ENCODE peak calls at places on chromosomes 2 and 18, in seven cellular contexts. D is H54; V is stimulated activated CD4-positive, alpha-beta T cell treated with anti-CD3 and anti-CD28 coated beads, Interleukin-12 subunit alpha, Interleukin-12 subunit beta, amount 100 ng/mL, for 24 hours; E is GDM1; I is posterior cingulate gyrus; F is activated naive CD8-positive, alpha-beta T cell treated with anti-CD3 and anti-CD28 coated beads for 36 hours; L is foreskin keratinocyte. T is an unnamed sample.

GRCh38 chr2:37558622-37559021 is 112.8 kb downstream of the CDC42EP3 start:
- DNase-seq in V (no peak), I (no peak), L (no peak), D (no peak), F (no peak), E (peak; percentile 27), T (no peak)

GRCh38 chr2:37797081-37797480 is 125.6 kb upstream of the CDC42EP3 start:
- DNase-seq in F (no peak), D (no peak), I (no peak), L (peak; percentile 52), E (no peak), V (no peak), T (peak; percentile 94)

GRCh38 chr2:29443627-29444026 is 328.4 kb downstream of the CLIP4 start:
- DNase-seq in D (no peak), I (no peak), L (peak; percentile 83), V (no peak), E (peak; percentile 22), F (no peak), T (no peak)

GRCh38 chr2:239561448-239562001 is 160.7 kb upstream of the HDAC4 start:
- DNase-seq in E (no peak), V (no peak), F (no peak), L (no peak), I (no peak), D (no peak), T (no peak)

GRCh38 chr18:38940863-38941531 is 1375.4 kb upstream of the CELF4 start:
- DNase-seq in V (peak; percentile 30), E (no peak), L (peak; percentile 98), I (no peak), F (peak; percentile 63), D (peak; percentile 3), T (peak; percentile 5)

GRCh38 chr2:135052997-135053474 is 944 bp downstream of the RAB3GAP1 start:
- DNase-seq in L (peak; percentile 25), E (no peak), I (no peak), V (no peak), F (peak; percentile 45), D (no peak), T (peak; percentile 35)

GRCh38 chr18:9782073-9782857 is 74.2 kb downstream of the RAB31 start:
- DNase-seq in L (peak; percentile 80), V (no peak), F (no peak), I (no peak), E (no peak), D (peak; percentile 38), T (peak; percentile 26)

GRCh38 chr2:200086911-200087310 is 131.5 kb downstream of the MAIP1 start:
- DNase-seq in F (no peak), V (no peak), L (no peak), I (peak; percentile 40), E (no peak), D (no peak), T (no peak)

GRCh38 chr2:196172976-196173375 is 1.6 kb upstream of the STK17B start:
- DNase-seq in I (no peak), V (no peak), F (no peak), E (no peak), L (no peak), D (no peak), T (no peak)

GRCh38 chr2:15752552-15753232 is 161.0 kb downstream of the DDX1 start:
- DNase-seq in F (no peak), D (no peak), I (no peak), E (no peak), L (no peak), V (no peak), T (no peak)

GRCh38 chr2:18117592-18117991 is 239.1 kb downstream of the KCNS3 start:
- DNase-seq in D (peak; percentile 15), I (no peak), V (no peak), L (peak; percentile 42), F (no peak), E (peak; percentile 19), T (peak; percentile 74)

GRCh38 chr2:137708311-137708710 is 256.0 kb upstream of the HNMT start:
- DNase-seq in F (no peak), E (no peak), L (no peak), I (no peak), V (no peak), D (no peak), T (no peak)

GRCh38 chr18:850960-851359 is 38.9 kb upstream of the YES1 start:
- DNase-seq in L (no peak), V (no peak), D (no peak), E (no peak), F (no peak), I (no peak), T (no peak)

GRCh38 chr2:157938556-157938955 is 62.4 kb upstream of the ACVR1 start:
- DNase-seq in L (peak; percentile 17), E (no peak), V (no peak), F (no peak), D (no peak), I (no peak), T (no peak)

GRCh38 chr2:71880846-71881610 is 266.6 kb downstream of the CYP26B1 start:
- DNase-seq in V (no peak), E (no peak), L (peak; percentile 38), I (no peak), D (peak; percentile 66), F (no peak), T (peak; percentile 97)

GRCh38 chr2:17878222-17879136 is at the start of gene KCNS3:
- DNase-seq in F (peak; percentile 20), L (no peak), I (no peak), E (no peak), V (no peak), D (peak; percentile 44), T (peak; percentile 34)

GRCh38 chr2:176178807-176179271 is 9.6 kb upstream of the HOXD1 start:
- DNase-seq in L (peak; percentile 41), F (no peak), E (no peak), D (no peak), V (no peak), I (no peak), T (no peak)

GRCh38 chr2:109143214-109144187 is 14.5 kb downstream of the SH3RF3 start:
- DNase-seq in E (no peak), D (no peak), L (no peak), F (peak; percentile 14), V (peak; percentile 60), I (no peak), T (no peak)

GRCh38 chr2:135230150-135230549 is 178.1 kb downstream of the RAB3GAP1 start:
- DNase-seq in F (no peak), V (no peak), D (no peak), E (no peak), I (no peak), L (no peak), T (no peak)

GRCh38 chr2:27442282-27442980 is at the start of gene KRTCAP3:
- DNase-seq in L (peak; percentile 61), E (no peak), I (no peak), V (no peak), D (no peak), F (peak; percentile 53), T (no peak)

GRCh38 chr18:37484893-37485834 is 80.4 kb downstream of the CELF4 start:
- DNase-seq in F (peak; percentile 32), V (peak; percentile 2), D (no peak), I (no peak), E (peak; percentile 59), L (peak; percentile 32), T (no peak)

GRCh38 chr18:70172225-70172624 is 33.3 kb downstream of the RTTN start:
- DNase-seq in F (no peak), D (no peak), I (no peak), E (no peak), L (no peak), V (no peak), T (no peak)

GRCh38 chr2:41937921-41938708 is 109.7 kb upstream of the PKDCC start:
- DNase-seq in D (no peak), L (no peak), E (no peak), F (no peak), I (no peak), V (no peak), T (no peak)

GRCh38 chr2:147026261-147026660 is 818.6 kb upstream of the ACVR2A start:
- DNase-seq in D (no peak), E (no peak), I (no peak), L (no peak), V (no peak), F (no peak), T (no peak)

GRCh38 chr18:28149810-28150420 is 27.0 kb downstream of the CDH2 start:
- DNase-seq in F (no peak), V (no peak), E (no peak), L (no peak), D (no peak), I (no peak), T (no peak)

GRCh38 chr2:36578343-36579296 is 19.3 kb downstream of the FEZ2 start:
- DNase-seq in D (no peak), V (no peak), E (no peak), F (no peak), L (peak; percentile 65), I (no peak), T (no peak)

GRCh38 chr2:225894240-225894980 is 494.9 kb downstream of the NYAP2 start:
- DNase-seq in D (no peak), L (peak; percentile 70), I (no peak), F (no peak), E (no peak), V (no peak), T (peak; percentile 85)

GRCh38 chr2:163983911-163984310 is 248.1 kb upstream of the FIGN start:
- DNase-seq in I (no peak), E (no peak), L (no peak), V (no peak), F (no peak), D (no peak), T (no peak)

GRCh38 chr18:427005-427404 is 73.5 kb downstream of the COLEC12 start:
- DNase-seq in L (no peak), F (no peak), V (no peak), I (no peak), E (no peak), D (no peak), T (no peak)

GRCh38 chr2:63064197-63064596 is 13.6 kb downstream of the OTX1 start:
- DNase-seq in L (no peak), E (no peak), I (no peak), V (no peak), D (no peak), F (no peak), T (no peak)

GRCh38 chr2:230925879-230926765 is 1.1 kb upstream of the GPR55 start:
- DNase-seq in D (no peak), E (no peak), V (no peak), L (peak; percentile 38), F (peak; percentile 76), I (no peak), T (no peak)

GRCh38 chr18:76383636-76384035 is 111.4 kb downstream of the ZNF516 start:
- DNase-seq in F (no peak), V (no peak), L (no peak), I (no peak), D (no peak), E (no peak), T (no peak)

GRCh38 chr2:102460467-102460866 is 12.6 kb upstream of the SLC9A4 start:
- DNase-seq in V (no peak), I (no peak), D (no peak), F (no peak), L (no peak), E (no peak), T (no peak)

GRCh38 chr2:238238766-238239551 is 879 bp downstream of the HES6 start:
- DNase-seq in F (peak; percentile 51), L (no peak), D (no peak), I (no peak), E (no peak), V (no peak), T (no peak)

GRCh38 chr2:172858473-172858745 is 122.8 kb downstream of the RAPGEF4 start:
- DNase-seq in I (no peak), V (no peak), F (no peak), D (no peak), L (no peak), E (no peak), T (no peak)

GRCh38 chr2:160367887-160368286 is 125.7 kb downstream of the RBMS1 start:
- DNase-seq in D (peak; percentile 26), E (peak; percentile 32), I (no peak), F (no peak), L (no peak), V (no peak), T (peak; percentile 95)

T was measured in myocyte.